ENCODE peak calls at places on chromosomes 11 and 22, in six cellular contexts. A, Y, P, W, J and T are unnamed samples.

GRCh38 chr11:67695606-67696005 is 21.2 kb upstream of the ALDH3B2 start:
- DNase-seq in A (no peak), Y (no peak), P (no peak), W (no peak), J (no peak), T (no peak)

GRCh38 chr11:21897203-21897602 is 295.7 kb upstream of the ANO5 start:
- DNase-seq in A (no peak), Y (no peak), P (no peak), W (no peak), J (no peak), T (no peak)

GRCh38 chr11:113873241-113873626 is 2.1 kb downstream of the USP28 start:
- DNase-seq in A (peak; percentile 21), Y (no peak), P (no peak), W (no peak), J (no peak), T (no peak)

GRCh38 chr11:94926698-94927237 is 46.6 kb downstream of the CWC15 start:
- DNase-seq in A (peak; percentile 94), Y (no peak), P (no peak), W (peak; percentile 33), J (peak; percentile 43), T (no peak)

GRCh38 chr11:46920709-46921108 is 2.4 kb upstream of the LRP4 start:
- DNase-seq in A (peak; percentile 66), Y (no peak), P (no peak), W (no peak), J (peak; percentile 45), T (no peak)

GRCh38 chr11:12942157-12942556 is 67.0 kb upstream of the RASSF10 start:
- DNase-seq in A (no peak), Y (no peak), P (no peak), W (no peak), J (no peak), T (no peak)

GRCh38 chr11:117438371-117439000 is 110.8 kb downstream of the CEP164 start:
- DNase-seq in A (no peak), Y (no peak), P (peak; percentile 47), W (no peak), J (no peak), T (no peak)

GRCh38 chr11:106442032-106442431 is 364.6 kb downstream of the AASDHPPT start:
- DNase-seq in A (no peak), Y (no peak), P (no peak), W (no peak), J (no peak), T (no peak)

GRCh38 chr11:24609778-24610177 is 112.9 kb downstream of the LUZP2 start:
- DNase-seq in A (no peak), Y (no peak), P (no peak), W (no peak), J (no peak), T (no peak)

GRCh38 chr22:24225951-24226350 is 18.9 kb downstream of the GGT5 start:
- DNase-seq in A (no peak), Y (no peak), P (no peak), W (no peak), J (no peak), T (peak; percentile 62)

GRCh38 chr11:115717215-115717584 is 213.0 kb upstream of the CADM1 start:
- DNase-seq in A (no peak), Y (no peak), P (no peak), W (no peak), J (no peak), T (no peak)

GRCh38 chr11:14386895-14387480 is 28.0 kb upstream of the RRAS2 start:
- DNase-seq in A (peak; percentile 7), Y (no peak), P (no peak), W (no peak), J (no peak), T (no peak)

GRCh38 chr11:128506999-128507591 is 80.3 kb downstream of the ETS1 start:
- DNase-seq in A (peak; percentile 88), Y (no peak), P (no peak), W (peak; percentile 81), J (peak; percentile 88), T (no peak)

GRCh38 chr11:123543796-123544195 is 110.6 kb downstream of the SCN3B start:
- DNase-seq in A (peak; percentile 52), Y (no peak), P (no peak), W (no peak), J (no peak), T (no peak)

GRCh38 chr11:128902515-128903066 is 11.4 kb downstream of the KCNJ5 start:
- DNase-seq in A (no peak), Y (no peak), P (no peak), W (no peak), J (no peak), T (no peak)

GRCh38 chr11:34051349-34052035 is at the start of gene CAPRIN1:
- DNase-seq in A (peak; percentile 89), Y (peak; percentile 86), P (peak; percentile 98), W (peak; percentile 87), J (peak; percentile 89), T (peak; percentile 89)

GRCh38 chr11:34050967-34051348 is 573 bp upstream of the CAPRIN1 start:
- DNase-seq in A (no peak), Y (peak; percentile 20), P (no peak), W (no peak), J (no peak), T (no peak)

GRCh38 chr11:34053161-34053686 is 1.7 kb downstream of the CAPRIN1 start:
- DNase-seq in A (peak; percentile 80), Y (peak; percentile 46), P (peak; percentile 95), W (peak; percentile 77), J (peak; percentile 83), T (peak; percentile 55)

GRCh38 chr11:34052608-34053160 is 1.2 kb downstream of the CAPRIN1 start:
- DNase-seq in A (no peak), Y (no peak), P (peak; percentile 89), W (peak; percentile 29), J (peak; percentile 30), T (peak; percentile 67)

GRCh38 chr11:34052036-34052607 is 591 bp downstream of the CAPRIN1 start:
- DNase-seq in A (peak; percentile 86), Y (peak; percentile 87), P (peak; percentile 98), W (peak; percentile 93), J (peak; percentile 93), T (peak; percentile 99)
- TF ChIP-seq POLR2AphosphoS5 in A (peak; percentile 60), Y (no peak), P (peak; percentile 87), W (peak; percentile 83), J (peak; percentile 74), T (peak; percentile 86)

GRCh38 chr22:27022256-27022655 is 364.9 kb downstream of the MIAT start:
- DNase-seq in A (no peak), Y (no peak), P (no peak), W (no peak), J (no peak), T (no peak)

GRCh38 chr22:27019827-27020226 is 362.4 kb downstream of the MIAT start:
- DNase-seq in A (no peak), Y (no peak), P (no peak), W (no peak), J (no peak), T (no peak)

GRCh38 chr22:27024982-27025381 is 367.6 kb downstream of the MIAT start:
- DNase-seq in A (no peak), Y (no peak), P (no peak), W (no peak), J (no peak), T (no peak)

GRCh38 chr22:27028093-27028492 is 370.7 kb downstream of the MIAT start:
- DNase-seq in A (no peak), Y (no peak), P (no peak), W (no peak), J (no peak), T (no peak)

DNA sequence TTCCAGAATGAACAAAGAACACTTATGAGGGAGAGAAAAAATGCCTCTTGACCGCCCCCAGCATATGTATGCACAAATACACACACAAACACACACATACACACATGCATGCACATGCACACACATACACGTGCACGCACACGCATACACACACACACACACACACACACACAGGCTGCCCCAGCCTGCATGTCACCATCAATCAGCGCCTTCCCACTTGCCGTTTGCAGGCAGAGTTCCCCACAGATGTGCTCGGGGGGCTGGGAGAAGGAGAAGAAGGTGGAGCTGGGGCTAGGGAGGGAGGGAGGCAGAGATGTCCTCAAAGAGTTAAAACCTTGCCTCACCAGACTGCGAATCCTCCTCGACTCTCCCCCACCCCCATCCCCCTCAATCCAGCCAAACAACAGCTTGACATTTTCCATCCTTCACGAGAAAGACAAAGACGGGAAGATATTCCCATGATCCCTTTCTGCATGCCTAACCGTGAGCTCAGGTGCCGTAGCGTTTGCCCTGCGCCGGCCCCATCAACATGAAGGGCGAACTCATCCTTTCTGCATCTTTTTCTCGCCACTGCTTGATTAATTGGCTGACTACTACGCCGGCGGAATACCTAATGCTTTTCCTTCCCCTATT is 365.5 kb downstream of the MIAT start:
- DNase-seq in A (no peak), Y (no peak), P (no peak), W (no peak), J (no peak), T (no peak)
- TF ChIP-seq POLR2AphosphoS5 in A (no peak), Y (no peak), P (no peak), W (no peak), J (no peak), T (no peak)

DNA sequence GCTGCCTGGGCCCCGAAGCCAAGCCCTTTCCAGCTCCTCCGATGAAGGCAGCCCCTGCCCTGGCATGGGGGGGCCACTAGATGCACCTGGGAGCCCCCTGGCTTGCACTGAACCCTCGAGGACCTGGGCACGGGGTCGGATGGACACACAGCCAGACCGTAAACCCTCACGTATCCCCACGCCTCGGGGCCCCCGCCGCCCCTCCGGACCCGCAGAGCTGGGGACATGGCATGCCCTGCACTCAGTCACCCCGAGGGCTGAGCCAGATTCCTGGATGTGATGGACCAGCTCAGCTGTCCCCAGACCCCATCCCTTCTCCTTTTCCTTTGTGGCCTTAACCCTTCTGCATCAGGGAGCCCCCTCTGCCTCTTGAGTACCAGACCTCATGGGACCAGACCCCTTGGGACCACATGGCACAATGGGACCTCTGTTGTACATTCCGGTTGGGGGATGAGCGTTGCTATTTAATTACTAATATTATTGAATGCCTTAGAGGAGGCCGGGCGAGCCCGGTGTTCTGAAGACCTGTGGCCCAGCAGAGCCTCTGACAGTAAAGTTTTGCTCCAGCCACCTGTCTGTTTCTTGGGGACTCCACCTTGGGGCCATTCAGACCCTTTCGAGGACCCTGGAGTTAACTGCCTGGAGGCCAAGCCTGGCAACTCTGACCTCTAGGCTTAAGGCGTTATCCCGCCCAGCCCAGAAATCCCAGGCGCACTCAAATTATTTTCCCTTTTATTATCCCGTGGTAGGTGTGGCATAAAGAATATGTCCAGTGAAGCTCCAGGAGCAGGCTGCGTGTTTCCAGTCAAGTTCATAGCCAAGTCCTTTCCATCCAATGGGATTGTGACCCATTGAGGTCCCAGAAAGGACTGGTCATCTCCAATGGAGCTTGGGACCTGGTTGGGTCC is 3.0 kb downstream of the RASL10A start:
- DNase-seq in A (no peak), Y (peak; percentile 15), P (peak; percentile 72), W (no peak), J (no peak), T (no peak)
- TF ChIP-seq POLR2AphosphoS5 in A (no peak), Y (no peak), P (no peak), W (no peak), J (no peak), T (no peak)

DNA sequence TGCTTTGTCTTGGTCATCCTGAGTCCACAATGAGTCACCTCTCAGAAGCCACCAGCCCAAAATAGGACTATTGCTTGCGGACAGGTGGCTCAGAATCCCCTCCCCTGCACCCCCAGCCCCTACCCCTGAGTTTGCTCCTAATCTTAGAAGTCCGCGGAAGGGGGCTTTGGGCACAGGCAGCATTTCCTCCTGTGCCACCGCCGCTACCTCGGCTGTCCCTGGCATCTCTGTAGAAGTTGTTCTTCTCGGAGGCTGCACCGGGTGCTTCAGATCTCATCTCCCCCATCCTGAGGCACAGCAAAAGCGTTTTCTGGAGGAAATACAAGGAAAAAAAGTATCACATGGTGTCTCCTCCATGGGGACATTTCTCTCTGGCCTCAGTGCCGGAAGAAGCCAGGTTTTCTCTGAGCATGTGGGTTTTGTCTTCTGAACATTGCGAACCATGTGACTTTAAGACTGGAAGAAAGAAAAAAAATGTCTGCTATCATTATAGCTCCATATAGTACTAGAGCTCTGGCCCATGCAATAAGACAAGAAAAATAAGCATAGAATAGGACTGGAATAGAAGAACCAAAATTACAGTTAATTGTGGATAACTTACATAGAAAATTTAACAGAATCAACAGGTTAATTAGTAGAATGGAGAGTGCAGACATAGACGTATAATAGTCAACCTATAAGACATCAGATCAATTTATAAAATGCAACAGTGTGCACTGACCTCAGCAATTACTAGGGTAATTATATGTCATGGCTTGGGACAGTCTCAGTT is 63.2 kb downstream of the SHISAL1 start:
- DNase-seq in A (no peak), Y (no peak), P (no peak), W (peak; percentile 2), J (no peak), T (no peak)
- TF ChIP-seq POLR2AphosphoS5 in A (no peak), Y (no peak), P (no peak), W (no peak), J (no peak), T (no peak)